ENCODE peak calls at places on chromosome 22, in seven cellular contexts. R is tibial artery, P is colonic mucosa, Y is GM10248, N is upper lobe of right lung, H is H9, K is neural crest cell. I is an unnamed sample.

GRCh38 chr22:27525711-27526110 is 275.8 kb downstream of the MN1 start:
- DNase-seq in R (no peak), P (no peak), Y (no peak), N (no peak), H (no peak), K (no peak), I (no peak)

GRCh38 chr22:44752285-44753188 is at the start of gene ARHGAP8:
- DNase-seq in R (no peak), P (peak; percentile 74), Y (no peak), N (peak; percentile 87), H (peak; percentile 87), K (no peak), I (peak; percentile 79)

GRCh38 chr22:28647216-28647615 is 32.4 kb downstream of the TTC28 start:
- DNase-seq in R (no peak), P (no peak), Y (no peak), N (no peak), H (no peak), K (no peak), I (no peak)

GRCh38 chr22:23578306-23578705 is 1.8 kb downstream of the IGLL1 start:
- DNase-seq in R (no peak), P (no peak), Y (no peak), N (no peak), H (no peak), K (no peak), I (no peak)

GRCh38 chr22:39080993-39081513 is 4.0 kb downstream of the APOBEC3G start:
- DNase-seq in R (no peak), P (no peak), Y (no peak), N (no peak), H (no peak), K (no peak), I (no peak)

GRCh38 chr22:39293766-39294368 is 25.6 kb downstream of the RPL3 start:
- DNase-seq in R (no peak), P (no peak), Y (no peak), N (no peak), H (no peak), K (no peak), I (no peak)

GRCh38 chr22:32535531-32536190 is 61.0 kb downstream of the FBXO7 start:
- DNase-seq in R (no peak), P (no peak), Y (no peak), N (no peak), H (no peak), K (no peak), I (no peak)

GRCh38 chr22:17171313-17172171 is 12.5 kb upstream of the HDHD5 start:
- DNase-seq in R (peak; percentile 93), P (peak; percentile 91), Y (peak; percentile 94), N (peak; percentile 97), H (peak; percentile 94), K (peak; percentile 92), I (peak; percentile 95)

GRCh38 chr22:37732699-37733607 is 36.1 kb downstream of the TRIOBP start:
- DNase-seq in R (no peak), P (no peak), Y (no peak), N (no peak), H (no peak), K (no peak), I (no peak)

GRCh38 chr22:20243545-20244249 is 24.4 kb downstream of the RTN4R start:
- DNase-seq in R (no peak), P (peak; percentile 64), Y (peak; percentile 66), N (peak; percentile 89), H (peak; percentile 64), K (no peak), I (peak; percentile 16)

GRCh38 chr22:40670058-40670457 is 9.2 kb upstream of the MCHR1 start:
- DNase-seq in R (no peak), P (no peak), Y (no peak), N (no peak), H (no peak), K (no peak), I (no peak)

GRCh38 chr22:31262369-31263133 is 29.7 kb downstream of the PIK3IP1 start:
- DNase-seq in R (peak; percentile 47), P (no peak), Y (no peak), N (no peak), H (no peak), K (no peak), I (no peak)

GRCh38 chr22:25602924-25603323 is 38.4 kb downstream of the GRK3 start:
- DNase-seq in R (no peak), P (no peak), Y (no peak), N (no peak), H (no peak), K (no peak), I (no peak)

GRCh38 chr22:37498289-37498909 is 12.2 kb upstream of the MFNG start:
- DNase-seq in R (no peak), P (peak; percentile 77), Y (peak; percentile 86), N (peak; percentile 68), H (peak; percentile 92), K (peak; percentile 47), I (peak; percentile 71)

GRCh38 chr22:22932512-22932941 is 44.9 kb downstream of the IGLL5 start:
- DNase-seq in R (no peak), P (no peak), Y (no peak), N (no peak), H (no peak), K (no peak), I (no peak)

GRCh38 chr22:26893711-26894110 is 236.3 kb downstream of the MIAT start:
- DNase-seq in R (no peak), P (no peak), Y (no peak), N (no peak), H (peak; percentile 39), K (no peak), I (no peak)

GRCh38 chr22:24102366-24103200 is 78.7 kb upstream of the SUSD2 start:
- DNase-seq in R (peak; percentile 57), P (no peak), Y (no peak), N (peak; percentile 43), H (no peak), K (no peak), I (no peak)

GRCh38 chr22:23098718-23099524 is 28.6 kb downstream of the GNAZ start:
- DNase-seq in R (peak; percentile 80), P (peak; percentile 32), Y (no peak), N (no peak), H (no peak), K (no peak), I (no peak)

GRCh38 chr22:19927696-19928095 is 13.9 kb upstream of the COMT start:
- DNase-seq in R (no peak), P (no peak), Y (no peak), N (no peak), H (no peak), K (no peak), I (no peak)

GRCh38 chr22:43042101-43042780 is 27.3 kb upstream of the PACSIN2 start:
- DNase-seq in R (no peak), P (no peak), Y (no peak), N (no peak), H (no peak), K (no peak), I (no peak)

GRCh38 chr22:20551805-20552449 is 44.5 kb downstream of the MED15 start:
- DNase-seq in R (peak; percentile 85), P (no peak), Y (no peak), N (no peak), H (no peak), K (no peak), I (no peak)

GRCh38 chr22:32325811-32326237 is 31.8 kb upstream of the RFPL3 start:
- DNase-seq in R (peak; percentile 19), P (no peak), Y (no peak), N (peak; percentile 47), H (peak; percentile 81), K (no peak), I (no peak)

GRCh38 chr22:49921508-49922278 is 3.3 kb downstream of the CRELD2 start:
- DNase-seq in R (no peak), P (no peak), Y (no peak), N (no peak), H (no peak), K (no peak), I (no peak)

GRCh38 chr22:49922926-49923325 is 4.5 kb downstream of the CRELD2 start:
- DNase-seq in R (no peak), P (no peak), Y (no peak), N (no peak), H (no peak), K (no peak), I (no peak)

GRCh38 chr22:49924113-49924833 is 5.8 kb downstream of the CRELD2 start:
- DNase-seq in R (no peak), P (no peak), Y (no peak), N (no peak), H (no peak), K (no peak), I (no peak)

GRCh38 chr22:49922484-49922883 is 4.0 kb downstream of the CRELD2 start:
- DNase-seq in R (no peak), P (no peak), Y (no peak), N (no peak), H (no peak), K (no peak), I (no peak)

GRCh38 chr22:49923445-49923844 is 5.0 kb downstream of the CRELD2 start:
- DNase-seq in R (no peak), P (no peak), Y (peak; percentile 65), N (no peak), H (no peak), K (no peak), I (no peak)
- TF ChIP-seq CTCF in R (no peak), P (no peak), Y (peak; percentile 78), N (no peak), H (peak; percentile 36), K (no peak), I (no peak)

DNA sequence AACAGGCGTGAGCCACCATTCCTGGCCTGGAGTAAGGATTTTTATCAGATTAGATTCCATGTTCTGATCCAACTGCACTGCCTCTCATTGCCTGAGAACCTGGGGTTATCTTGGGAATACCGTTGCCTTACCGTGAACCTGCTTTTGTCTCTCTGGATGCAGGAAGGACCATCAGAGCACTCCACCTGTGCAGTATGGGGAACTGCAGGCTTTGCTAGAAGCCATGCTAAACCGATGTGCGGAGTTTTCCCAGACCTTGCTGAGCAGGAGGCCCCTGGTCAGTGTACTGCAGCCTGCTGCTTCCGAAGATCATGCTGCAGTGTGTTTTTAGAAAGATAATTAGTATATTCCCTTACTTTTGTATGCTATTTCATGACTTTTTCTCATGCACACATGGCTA is 43.6 kb downstream of the MEI1 start:
- DNase-seq in R (no peak), P (no peak), Y (no peak), N (no peak), H (peak; percentile 34), K (no peak), I (no peak)
- TF ChIP-seq CTCF in R (no peak), P (no peak), Y (no peak), N (no peak), H (peak; percentile 44), K (peak; percentile 12), I (no peak)

GRCh38 chr22:36326178-36327161 is 61.3 kb downstream of the MYH9 start:
- DNase-seq in R (peak; percentile 80), P (no peak), Y (no peak), N (no peak), H (no peak), K (no peak), I (no peak)
- TF ChIP-seq CTCF in R (no peak), P (no peak), Y (no peak), N (no peak), H (no peak), K (no peak), I (no peak)

DNA sequence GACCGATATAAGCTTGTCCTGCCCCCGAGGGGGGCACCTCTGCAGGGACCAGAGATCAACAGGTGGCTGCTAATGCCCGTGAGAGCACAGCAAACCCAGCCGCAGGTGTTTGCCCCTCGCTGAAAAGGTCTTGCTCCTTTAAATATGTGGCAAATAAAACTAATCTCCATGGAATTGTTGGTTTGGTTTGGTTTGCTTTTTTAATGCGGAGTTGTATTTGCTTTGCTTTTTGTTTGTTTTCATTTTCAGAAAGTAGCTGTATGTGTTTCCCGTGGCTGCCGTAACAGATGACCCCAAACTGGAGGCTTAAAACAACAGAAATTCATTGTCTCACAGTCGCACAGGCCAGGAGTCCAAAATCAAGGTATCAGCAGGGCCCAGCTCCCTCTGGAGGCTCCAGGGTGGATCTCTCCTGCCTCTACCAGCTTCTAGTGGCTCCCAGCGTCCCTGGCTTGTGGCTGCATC is 93.0 kb downstream of the CELSR1 start:
- DNase-seq in R (no peak), P (peak; percentile 44), Y (no peak), N (no peak), H (no peak), K (no peak), I (no peak)
- TF ChIP-seq CTCF in R (no peak), P (no peak), Y (no peak), N (no peak), H (peak; percentile 36), K (no peak), I (no peak)

I was measured in Calu3.